ENCODE peak calls at places on chromosomes 13 and 19, in ten cellular contexts. C is NB4, M is GM12865, Q is colonic mucosa, D is heart right ventricle, F is dorsolateral prefrontal cortex, E is cardiac fibroblast, X is AG04450, R is astrocyte of the spinal cord, S is pancreas. U is an unnamed sample.

GRCh38 chr13:106986033-106986484 is 418.1 kb upstream of the ARGLU1 start:
- DNase-seq in Q (no peak), R (no peak), C (no peak), D (no peak), X (no peak), M (no peak), S (no peak), E (no peak), F (no peak), U (no peak)

GRCh38 chr19:49855676-49856573 is 5.0 kb downstream of the PTOV1 start:
- DNase-seq in X (no peak), M (peak; percentile 10), R (no peak), C (no peak), Q (peak; percentile 21), D (no peak), E (no peak), S (peak; percentile 47), F (no peak), U (no peak)

GRCh38 chr13:31731923-31732322 is 7.4 kb upstream of the RXFP2 start:
- DNase-seq in C (no peak), R (no peak), M (no peak), Q (no peak), F (no peak), E (peak; percentile 30), D (no peak), S (no peak), X (no peak), U (no peak)

GRCh38 chr13:40563350-40564125 is 102.9 kb downstream of the FOXO1 start:
- DNase-seq in Q (no peak), R (no peak), X (no peak), F (no peak), E (peak; percentile 47), S (no peak), M (no peak), D (no peak), C (no peak), U (no peak)

GRCh38 chr13:50598338-50598737 is 245.2 kb downstream of the DLEU7 start:
- DNase-seq in S (no peak), F (no peak), M (peak; percentile 48), R (no peak), E (no peak), D (no peak), X (no peak), Q (no peak), C (no peak), U (no peak)

GRCh38 chr19:21604351-21604926 is 99.0 kb downstream of the ZNF429 start:
- DNase-seq in M (no peak), S (no peak), F (no peak), X (no peak), E (peak; percentile 49), Q (peak; percentile 27), D (peak; percentile 14), R (peak; percentile 31), C (peak; percentile 45), U (no peak)

GRCh38 chr19:38277969-38278680 is 13.8 kb downstream of the SPINT2 start:
- DNase-seq in Q (no peak), F (no peak), X (no peak), S (no peak), D (peak; percentile 85), E (peak; percentile 72), C (no peak), M (no peak), R (no peak), U (no peak)

GRCh38 chr13:38819053-38819452 is 132.2 kb downstream of the FREM2 start:
- DNase-seq in R (peak; percentile 83), D (no peak), M (peak; percentile 21), C (no peak), E (no peak), X (no peak), S (peak; percentile 31), F (peak; percentile 52), Q (no peak), U (no peak)

GRCh38 chr19:887072-887471 is 5.9 kb downstream of the MED16 start:
- DNase-seq in M (no peak), C (no peak), D (no peak), X (peak; percentile 36), F (peak; percentile 85), Q (no peak), R (peak; percentile 80), S (no peak), E (peak; percentile 52), U (no peak)

GRCh38 chr13:25064396-25064795 is 31.5 kb upstream of the PABPC3 start:
- DNase-seq in C (no peak), D (no peak), M (no peak), Q (no peak), F (no peak), E (no peak), R (no peak), X (no peak), S (no peak), U (no peak)

GRCh38 chr19:56720281-56720680 is 48.7 kb upstream of the ZNF835 start:
- DNase-seq in C (peak; percentile 30), F (peak; percentile 91), M (no peak), X (no peak), R (no peak), E (peak; percentile 1), Q (no peak), S (no peak), D (no peak), U (no peak)

GRCh38 chr13:30371649-30372265 is 50.5 kb upstream of the UBE2L5 start:
- DNase-seq in D (no peak), E (peak; percentile 37), C (peak; percentile 100), X (no peak), F (no peak), R (peak; percentile 36), M (peak; percentile 97), S (no peak), Q (peak; percentile 80), U (peak; percentile 9)

GRCh38 chr19:14381689-14382474 is 638 bp downstream of the ADGRE5 start:
- DNase-seq in S (peak; percentile 68), F (no peak), R (peak; percentile 17), Q (peak; percentile 85), M (peak; percentile 85), E (peak; percentile 70), X (no peak), D (peak; percentile 48), C (peak; percentile 75), U (no peak)

GRCh38 chr19:35963514-35963913 is 27.3 kb downstream of the LRFN3 start:
- DNase-seq in C (peak; percentile 46), R (peak; percentile 56), M (peak; percentile 31), D (peak; percentile 42), E (peak; percentile 64), F (no peak), X (peak; percentile 21), S (peak; percentile 42), Q (no peak), U (no peak)

GRCh38 chr13:101611491-101612475 is 159.3 kb downstream of the ITGBL1 start:
- DNase-seq in R (no peak), M (no peak), F (no peak), X (no peak), Q (no peak), E (peak; percentile 57), S (no peak), D (no peak), C (no peak), U (no peak)

GRCh38 chr19:47644743-47645499 is 36.0 kb downstream of the BICRA start:
- DNase-seq in R (peak; percentile 42), D (no peak), C (no peak), S (no peak), M (no peak), E (no peak), X (no peak), F (no peak), Q (no peak), U (no peak)

GRCh38 chr13:94583926-94584325 is 12.0 kb downstream of the TGDS start:
- DNase-seq in E (peak; percentile 46), M (no peak), C (no peak), D (no peak), S (no peak), F (no peak), Q (no peak), X (no peak), R (no peak), U (no peak)

GRCh38 chr13:62879071-62879470 is 1463.4 kb upstream of the PCDH20 start:
- DNase-seq in D (no peak), E (peak; percentile 59), R (peak; percentile 60), X (peak; percentile 24), Q (no peak), S (no peak), M (no peak), F (no peak), C (no peak), U (no peak)

DNA sequence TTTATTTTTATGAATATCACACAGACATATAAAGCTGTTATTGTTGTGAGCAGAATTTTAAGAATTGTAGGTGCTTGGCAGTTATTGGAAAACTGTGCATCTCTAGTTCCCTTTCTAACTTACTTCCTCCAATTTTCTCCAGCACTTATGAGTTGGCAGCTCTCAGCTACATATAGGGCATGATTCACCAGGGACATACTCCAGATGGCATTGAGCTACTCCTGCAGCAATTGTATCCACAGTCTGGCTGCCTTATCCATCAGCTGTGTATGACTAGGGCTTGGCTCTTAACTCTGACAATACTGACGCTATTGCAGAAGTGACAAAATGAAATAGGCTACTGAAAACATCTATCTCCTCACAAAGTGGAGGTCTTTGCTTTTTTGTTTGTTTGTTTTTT is 276.7 kb downstream of the POU4F1 start:
- DNase-seq in E (peak; percentile 33), C (peak; percentile 6), Q (no peak), D (no peak), X (no peak), M (no peak), S (no peak), F (no peak), R (no peak), U (no peak)
- TF ChIP-seq CTCF in E (no peak), C (no peak), Q (no peak), D (no peak), X (no peak), M (no peak), S (no peak), F (no peak), R (no peak), U (no peak)

GRCh38 chr19:34926361-34926684 is 380 bp upstream of the ZNF30 start:
- DNase-seq in F (no peak), R (no peak), X (no peak), C (no peak), Q (no peak), E (no peak), D (no peak), M (no peak), S (no peak), U (no peak)
- H3K4me3 ChIP-seq in F (peak overlapping the region; percentile 87), R (no peak overlapping the region), X (peak overlapping the region; percentile 82), C (peak overlapping the region; percentile 11), Q (peak overlapping the region; percentile 61), E (no peak overlapping the region), D (peak overlapping the region; percentile 66), M (peak overlapping the region; percentile 63), S (peak overlapping the region; percentile 80), U (peak overlapping the region; percentile 76)

DNA sequence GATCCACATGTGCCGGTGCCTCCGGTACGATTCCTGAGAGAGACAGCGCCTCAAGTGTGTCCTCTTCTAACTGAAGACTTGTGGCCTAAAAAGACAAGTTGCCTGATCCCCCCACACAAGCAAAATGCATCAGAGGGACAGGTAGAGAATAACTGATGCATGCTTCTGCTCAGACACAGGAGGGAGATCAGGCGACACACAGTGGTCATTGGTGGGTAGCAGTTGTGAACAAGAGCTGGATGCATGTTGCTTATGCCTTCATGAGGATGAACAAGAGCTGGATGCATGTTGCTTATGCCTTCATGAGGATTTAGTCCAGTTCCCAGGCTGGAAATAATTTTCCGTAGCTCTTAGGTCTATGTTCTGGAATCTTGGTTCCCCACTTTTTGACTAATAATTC is 505.6 kb downstream of the MYO16 start:
- DNase-seq in R (no peak), C (peak; percentile 51), M (no peak), X (no peak), E (no peak), Q (no peak), F (no peak), D (no peak), S (no peak), U (no peak)
- TF ChIP-seq CTCF in R (no peak), C (no peak), M (no peak), X (no peak), E (no peak), Q (no peak), F (no peak), D (no peak), S (no peak), U (peak; percentile 3)

GRCh38 chr19:45471866-45472556 is 4.2 kb downstream of the FOSB start:
- DNase-seq in C (no peak), R (peak; percentile 8), D (no peak), M (no peak), S (no peak), Q (no peak), E (no peak), F (no peak), X (no peak), U (no peak)
- H3K4me3 ChIP-seq in C (no peak overlapping the region), R (no peak overlapping the region), D (peak overlapping the region; percentile 31), M (no peak overlapping the region), S (no peak overlapping the region), Q (no peak overlapping the region), E (peak overlapping the region; percentile 24), F (no peak overlapping the region), X (peak overlapping the region; percentile 44), U (peak overlapping the region; percentile 49)